ENCODE peak calls at places on chromosome 10, in four cellular contexts. V is upper lobe of right lung, X is uterus, T is testis. Z is an unnamed sample.

GRCh38 chr10:124995605-124996004 is 53.7 kb downstream of the ZRANB1 start:
- DNase-seq in V (no peak), X (peak), T (peak), Z (no peak)

GRCh38 chr10:117460846-117461765 is 81.4 kb upstream of the EMX2 start:
- DNase-seq in V (no peak), X (peak), T (no peak), Z (no peak)

GRCh38 chr10:91435241-91435640 is 25.1 kb downstream of the HECTD2 start:
- DNase-seq in V (no peak), X (no peak), T (no peak), Z (no peak)

GRCh38 chr10:86599729-86600128 is 54.6 kb upstream of the OPN4 start:
- DNase-seq in V (no peak), X (no peak), T (no peak), Z (no peak)

GRCh38 chr10:127117125-127117524 is 79.3 kb downstream of the INSYN2A start:
- DNase-seq in V (peak), X (no peak), T (peak), Z (peak)

GRCh38 chr10:120969219-120969645 is 118.1 kb downstream of the WDR11 start:
- DNase-seq in V (no peak), X (no peak), T (no peak), Z (no peak)

GRCh38 chr10:32332299-32332750 is 14.6 kb downstream of the EPC1 start:
- DNase-seq in V (no peak), X (no peak), T (peak), Z (no peak)

GRCh38 chr10:24952146-24952700 is at the start of gene PRTFDC1:
- DNase-seq in V (peak), X (peak), T (peak), Z (peak)

GRCh38 chr10:25604591-25604990 is 329.4 kb upstream of the MYO3A start:
- DNase-seq in V (no peak), X (no peak), T (no peak), Z (no peak)

GRCh38 chr10:73991846-73992245 is 6.1 kb upstream of the VCL start:
- DNase-seq in V (peak), X (no peak), T (no peak), Z (no peak)

GRCh38 chr10:77554996-77555397 is 82.6 kb downstream of the KCNMA1 start:
- DNase-seq in V (peak), X (no peak), T (peak), Z (no peak)

GRCh38 chr10:104308439-104308903 is 29.8 kb downstream of the ITPRIP start:
- DNase-seq in V (no peak), X (no peak), T (no peak), Z (no peak)

DNA sequence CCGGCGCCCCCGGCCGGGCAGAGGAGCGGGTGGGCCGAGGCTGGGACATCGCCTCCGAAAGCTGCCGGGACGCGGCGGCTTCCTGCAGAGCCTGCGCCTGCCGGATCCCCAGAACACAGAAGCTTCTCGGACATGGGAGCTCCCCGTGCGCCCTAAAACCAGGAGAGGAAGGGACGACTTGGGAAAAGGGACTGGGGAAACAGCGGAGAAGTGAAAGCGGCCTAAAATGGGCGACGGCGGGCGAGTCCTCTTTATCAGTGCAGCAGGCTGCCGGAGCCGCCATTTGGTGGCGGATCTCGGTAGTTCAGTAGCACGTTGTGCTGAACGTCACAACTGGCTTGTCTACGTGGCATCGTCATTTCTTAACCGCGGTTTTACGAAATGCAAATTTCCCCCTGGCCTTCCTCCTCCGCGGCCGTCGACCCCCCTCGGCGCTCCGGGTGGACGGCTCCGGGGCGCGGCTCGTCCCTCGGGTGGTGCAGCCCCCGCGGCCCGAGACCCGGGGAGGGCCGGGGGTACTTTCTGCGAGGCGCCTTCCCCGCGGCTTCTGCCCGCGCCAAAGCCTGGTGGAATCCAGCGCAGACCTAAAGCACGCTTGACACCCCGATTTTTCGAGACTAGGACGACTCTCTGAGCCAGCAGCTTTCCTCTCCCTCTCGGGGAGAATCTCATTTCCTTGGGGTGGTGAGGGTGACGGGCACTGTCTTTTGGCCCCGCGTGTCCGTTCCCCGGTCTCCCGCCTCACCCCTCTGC is 9.9 kb upstream of the SPAG6 start:
- DNase-seq in V (peak), X (peak), T (peak), Z (peak)
- TF ChIP-seq CTCF in V (no peak), X (peak), T (peak), Z (no peak)

DNA sequence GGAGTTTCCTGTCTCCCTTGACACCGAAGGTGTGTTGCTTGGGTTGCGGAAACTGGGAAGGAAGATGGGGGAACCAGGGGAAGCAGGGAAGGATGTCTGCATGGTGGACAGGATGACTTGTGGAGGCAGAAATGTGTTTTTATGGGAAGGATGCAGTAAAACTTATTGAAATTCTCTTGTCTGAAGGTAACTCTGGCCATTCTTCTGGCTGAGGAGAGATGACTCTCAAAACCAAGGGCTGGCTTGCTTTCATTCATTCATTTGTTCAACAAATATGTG is 1.5 kb downstream of the UBTD1 start:
- DNase-seq in V (no peak), X (no peak), T (no peak), Z (no peak)
- H3K4me3 ChIP-seq in V (peak), X (peak), T (peak), Z (peak)

GRCh38 chr10:80459047-80459865 is 5.1 kb downstream of the TSPAN14 start:
- DNase-seq in V (peak), X (peak), T (peak), Z (no peak)
- TF ChIP-seq CTCF in V (peak), X (no peak), T (no peak), Z (no peak)

GRCh38 chr10:29735628-29736324 is 101.0 kb upstream of the SVIL start:
- DNase-seq in V (peak), X (peak), T (peak), Z (peak)
- H3K4me3 ChIP-seq in V (peak), X (peak), T (peak), Z (peak)

GRCh38 chr10:36720931-36721330 is 404.5 kb upstream of the ANKRD30A start:
- DNase-seq in V (no peak), X (no peak), T (no peak), Z (no peak)

GRCh38 chr10:36721851-36722250 is 403.5 kb upstream of the ANKRD30A start:
- DNase-seq in V (no peak), X (no peak), T (no peak), Z (no peak)

GRCh38 chr10:36722777-36723176 is 402.6 kb upstream of the ANKRD30A start:
- DNase-seq in V (no peak), X (no peak), T (no peak), Z (no peak)

GRCh38 chr10:36730316-36730715 is 395.1 kb upstream of the ANKRD30A start:
- DNase-seq in V (no peak), X (no peak), T (no peak), Z (no peak)

DNA sequence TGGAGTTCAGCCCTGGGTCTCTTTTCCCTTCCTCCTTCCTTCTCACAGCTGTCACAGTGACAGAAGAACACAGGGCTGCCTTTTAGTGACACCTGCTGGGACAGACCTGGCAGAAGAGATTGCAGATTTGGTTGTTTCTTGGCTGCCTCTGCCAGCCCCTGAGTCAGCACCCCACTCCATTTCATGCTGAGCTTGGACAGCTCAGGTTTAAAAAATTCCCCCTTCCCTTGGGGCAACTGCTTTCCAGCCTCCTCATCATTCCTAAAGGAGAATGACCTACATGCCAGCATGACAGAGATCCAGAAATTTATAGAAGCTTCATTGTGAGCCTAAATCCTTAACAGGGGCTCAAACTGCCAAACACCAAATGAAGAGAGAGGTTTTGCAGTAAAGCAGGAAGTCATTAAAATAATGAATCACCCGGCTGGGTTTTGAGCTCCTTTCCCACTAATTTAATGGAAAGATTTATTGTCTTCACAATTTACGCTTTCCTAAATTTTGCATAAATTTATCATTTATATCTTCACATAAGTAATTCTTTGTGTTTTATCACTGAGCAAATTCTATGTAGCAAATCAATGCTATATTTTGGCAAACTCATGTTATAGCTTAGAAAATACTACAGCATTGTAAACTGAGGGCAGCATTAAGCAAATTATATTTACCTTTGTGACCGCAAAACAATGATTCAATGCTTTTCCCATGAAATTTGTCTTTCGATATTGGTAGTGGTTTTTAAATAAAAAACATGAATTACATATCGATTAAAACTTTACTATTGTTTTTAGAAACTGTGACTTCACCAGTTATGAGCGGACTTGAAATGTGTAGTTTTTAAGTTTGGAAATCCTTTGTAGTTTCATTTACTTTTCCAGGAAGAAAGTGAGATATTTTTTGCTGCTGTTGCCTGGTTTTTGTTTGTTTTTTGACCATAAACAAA is 399.5 kb upstream of the ANKRD30A start:
- DNase-seq in V (no peak), X (no peak), T (no peak), Z (no peak)
- TF ChIP-seq CTCF in V (peak), X (no peak), T (no peak), Z (no peak)

DNA sequence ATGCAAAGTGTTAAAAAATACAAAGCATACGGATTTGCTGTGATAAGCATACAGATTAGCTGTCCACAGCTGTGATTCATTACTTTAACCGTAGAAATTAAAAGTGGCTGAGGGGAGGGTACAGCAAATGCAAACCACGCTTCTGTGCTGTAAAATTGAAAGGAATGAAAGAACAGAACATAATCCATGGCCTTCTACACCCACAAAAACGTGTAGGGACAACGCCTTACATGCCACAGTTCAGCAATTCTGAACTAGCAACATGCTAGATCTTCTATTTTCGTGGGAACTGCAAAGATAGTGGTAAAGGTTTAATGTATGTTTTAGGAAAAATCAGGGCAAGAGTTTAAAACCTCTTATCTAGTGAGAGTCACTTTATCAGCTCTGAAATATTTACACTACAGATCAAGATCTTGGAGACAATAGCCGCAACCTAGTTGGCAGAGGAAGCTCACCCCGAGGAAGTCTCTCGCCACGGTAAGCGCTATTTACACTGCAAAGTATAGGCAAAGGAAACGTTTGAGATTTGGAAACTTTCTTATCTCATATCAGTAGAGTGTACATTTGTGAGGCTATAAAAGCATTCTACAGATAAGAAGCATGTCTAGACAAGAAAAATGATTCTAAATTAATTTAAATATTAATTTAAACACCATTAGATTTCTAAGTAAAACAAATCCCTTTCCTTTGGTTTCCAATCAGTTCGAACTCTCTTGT is 193.6 kb downstream of the MLLT10 start:
- DNase-seq in V (no peak), X (no peak), T (no peak), Z (no peak)
- H3K4me3 ChIP-seq in V (no peak), X (no peak), T (no peak), Z (no peak)

GRCh38 chr10:113522460-113522859 is 30.4 kb upstream of the HABP2 start:
- DNase-seq in V (no peak), X (no peak), T (peak), Z (no peak)
- TF ChIP-seq CTCF in V (no peak), X (no peak), T (no peak), Z (no peak)

DNA sequence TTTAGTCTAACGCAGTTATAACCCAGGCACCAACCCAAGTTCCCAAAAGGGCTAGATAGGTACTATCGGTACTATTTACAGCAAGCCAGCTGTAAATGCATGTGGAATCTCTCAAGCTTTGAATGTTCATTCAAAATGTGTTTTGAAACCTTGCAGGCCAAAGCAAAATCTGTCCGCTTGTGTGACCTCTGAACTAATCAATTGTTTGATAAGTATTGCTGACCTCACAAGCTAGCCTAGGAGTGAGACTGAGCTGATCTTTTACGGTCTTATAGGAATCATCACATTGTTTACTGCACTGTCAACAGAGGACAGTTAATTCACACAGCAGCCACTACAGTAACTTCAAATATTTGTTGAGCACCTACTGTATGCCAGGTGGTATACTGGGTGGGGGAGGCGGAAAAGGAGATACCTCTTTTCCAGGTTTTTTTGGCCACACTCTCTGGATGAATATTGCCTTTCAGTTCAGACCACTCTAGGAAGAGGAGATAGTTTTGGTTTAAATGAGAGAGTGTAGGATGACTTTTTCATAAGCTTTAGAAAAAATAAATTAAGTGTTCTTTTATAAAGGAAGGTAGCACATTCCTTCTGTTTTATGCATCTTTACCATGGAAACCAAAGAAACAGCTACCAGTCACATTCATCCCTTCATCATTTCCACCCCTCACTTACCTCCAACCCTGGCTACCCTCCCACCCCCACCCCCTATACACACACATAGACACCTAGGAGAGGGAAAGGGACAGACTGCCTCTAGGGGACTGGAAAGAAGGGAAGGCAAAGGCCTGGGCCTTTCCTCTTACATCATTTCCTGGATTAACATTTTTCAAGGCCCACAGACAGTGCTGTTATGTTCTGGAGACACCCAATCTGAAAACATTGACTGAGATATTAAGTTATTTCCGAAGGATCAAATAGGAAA is 2.4 kb downstream of the PAPSS2 start:
- DNase-seq in V (no peak), X (no peak), T (no peak), Z (no peak)
- H3K4me3 ChIP-seq in V (peak), X (no peak), T (no peak), Z (no peak)

DNA sequence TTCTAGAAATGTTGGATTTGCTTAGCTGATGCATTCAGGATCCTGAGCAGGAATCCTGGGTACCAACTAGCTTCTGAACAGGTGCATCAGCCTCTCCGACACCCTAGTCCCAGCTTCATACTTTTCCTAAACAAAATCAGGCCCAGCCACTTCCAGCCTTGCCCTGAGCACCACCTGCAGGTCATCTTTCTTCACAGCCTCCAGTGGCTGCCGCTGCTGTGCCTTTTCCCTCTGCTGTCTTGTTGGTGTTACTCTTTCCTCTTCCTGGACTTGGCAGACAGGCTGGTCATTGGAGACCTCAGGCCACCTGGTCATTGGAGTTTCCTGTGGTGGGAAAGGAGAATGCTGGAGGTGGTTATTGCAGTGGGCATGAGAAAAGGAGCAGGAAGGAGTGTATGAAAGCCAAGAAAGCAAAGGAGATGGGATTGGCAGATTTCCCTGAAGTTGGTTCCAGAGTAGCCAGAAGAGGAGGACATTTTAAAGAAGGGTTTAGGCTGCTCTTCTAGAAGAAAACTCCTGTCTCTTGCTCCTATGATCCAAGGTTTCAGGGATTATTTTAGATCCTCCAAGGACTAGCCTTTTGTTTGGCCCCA is 48.2 kb upstream of the NFKB2 start:
- DNase-seq in V (no peak), X (peak), T (peak), Z (no peak)
- TF ChIP-seq CTCF in V (peak), X (peak), T (no peak), Z (no peak)